ENCODE peak calls at places on chromosomes 11 and 22, in six cellular contexts. One of them, this sample, is unnamed.

GRCh38 chr22:44091021-44091721 is 67.1 kb downstream of the PARVB start:
- DNase-seq in HepG2: peak; percentile 10
- DNase-seq in BJ: no peak
- DNase-seq in T-helper 22 cell: no peak
- DNase-seq in NCI-H2107: no peak
- DNase-seq in fibroblast of pulmonary artery: peak; percentile 31
- DNase-seq in this sample: no peak

GRCh38 chr11:69913591-69914285 is 94.5 kb upstream of the FGF3 start:
- DNase-seq in HepG2: no peak
- DNase-seq in T-helper 22 cell: no peak
- DNase-seq in BJ: no peak
- DNase-seq in fibroblast of pulmonary artery: no peak
- DNase-seq in NCI-H2107: no peak
- DNase-seq in this sample: no peak

GRCh38 chr11:19244084-19244483 is 3.3 kb upstream of the E2F8 start:
- DNase-seq in HepG2: peak; percentile 28
- DNase-seq in T-helper 22 cell: no peak
- DNase-seq in NCI-H2107: no peak
- DNase-seq in fibroblast of pulmonary artery: peak; percentile 76
- DNase-seq in BJ: no peak
- DNase-seq in this sample: peak; percentile 18

GRCh38 chr11:125402436-125402835 is 93.6 kb downstream of the FEZ1 start:
- DNase-seq in BJ: peak; percentile 12
- DNase-seq in T-helper 22 cell: no peak
- DNase-seq in fibroblast of pulmonary artery: peak; percentile 51
- DNase-seq in NCI-H2107: no peak
- DNase-seq in HepG2: no peak
- DNase-seq in this sample: peak; percentile 42

GRCh38 chr22:19271856-19272535 is 19.5 kb downstream of the CLTCL1 start:
- DNase-seq in NCI-H2107: no peak
- DNase-seq in T-helper 22 cell: no peak
- DNase-seq in HepG2: peak; percentile 89
- DNase-seq in BJ: no peak
- DNase-seq in fibroblast of pulmonary artery: no peak
- DNase-seq in this sample: no peak

GRCh38 chr11:46916669-46917108 is 1.7 kb downstream of the LRP4 start:
- DNase-seq in HepG2: peak; percentile 55
- DNase-seq in T-helper 22 cell: no peak
- DNase-seq in BJ: no peak
- DNase-seq in NCI-H2107: no peak
- DNase-seq in fibroblast of pulmonary artery: peak; percentile 80
- DNase-seq in this sample: peak; percentile 76

GRCh38 chr22:19520007-19520406 is 4.2 kb downstream of the CLDN5 start:
- DNase-seq in T-helper 22 cell: no peak
- DNase-seq in BJ: no peak
- DNase-seq in fibroblast of pulmonary artery: no peak
- DNase-seq in HepG2: no peak
- DNase-seq in NCI-H2107: no peak
- DNase-seq in this sample: no peak

GRCh38 chr11:33234397-33235168 is 22.6 kb upstream of the HIPK3 start:
- DNase-seq in fibroblast of pulmonary artery: no peak
- DNase-seq in NCI-H2107: no peak
- DNase-seq in HepG2: no peak
- DNase-seq in BJ: no peak
- DNase-seq in T-helper 22 cell: no peak
- DNase-seq in this sample: peak; percentile 9

GRCh38 chr22:39598017-39598965 is 27.7 kb downstream of the CACNA1I start:
- DNase-seq in NCI-H2107: no peak
- DNase-seq in fibroblast of pulmonary artery: no peak
- DNase-seq in BJ: no peak
- DNase-seq in T-helper 22 cell: peak; percentile 52
- DNase-seq in HepG2: no peak
- DNase-seq in this sample: peak; percentile 16

GRCh38 chr11:102120437-102120935 is 10.2 kb downstream of the YAP1 start:
- DNase-seq in NCI-H2107: no peak
- DNase-seq in BJ: no peak
- DNase-seq in T-helper 22 cell: no peak
- DNase-seq in HepG2: no peak
- DNase-seq in fibroblast of pulmonary artery: peak; percentile 41
- DNase-seq in this sample: peak; percentile 47

GRCh38 chr11:92340839-92341238 is 116.2 kb downstream of the FAT3 start:
- DNase-seq in T-helper 22 cell: no peak
- DNase-seq in fibroblast of pulmonary artery: peak; percentile 7
- DNase-seq in BJ: no peak
- DNase-seq in NCI-H2107: no peak
- DNase-seq in HepG2: peak; percentile 6
- DNase-seq in this sample: peak; percentile 23